ENCODE peak calls at places on chromosomes 16 and 17, in seven cellular contexts. P is fibroblast of lung; J is upper lobe of right lung; Z is heart right ventricle; U is cardiac muscle cell; M is stomach; F is effector memory CD4-positive, alpha-beta T cell. O is an unnamed sample.

GRCh38 chr16:74778646-74779045 is 4.0 kb upstream of the FA2H start:
- DNase-seq in U (no peak), Z (no peak), J (no peak), M (peak; percentile 57), P (no peak), F (no peak), O (no peak)

GRCh38 chr17:62178579-62178978 is 113.5 kb upstream of the MED13 start:
- DNase-seq in P (peak; percentile 22), F (no peak), Z (no peak), M (no peak), U (no peak), J (no peak), O (no peak)

GRCh38 chr17:73489991-73490390 is 154.3 kb downstream of the SDK2 start:
- DNase-seq in F (no peak), U (no peak), Z (no peak), M (no peak), J (no peak), P (no peak), O (no peak)

GRCh38 chr16:6846452-6846851 is 486.2 kb upstream of the RBFOX1 start:
- DNase-seq in U (no peak), P (no peak), F (no peak), J (no peak), M (no peak), Z (no peak), O (no peak)

GRCh38 chr16:57565461-57565860 is 23.0 kb downstream of the ADGRG5 start:
- DNase-seq in M (no peak), Z (no peak), J (no peak), P (no peak), U (no peak), F (no peak), O (no peak)

GRCh38 chr16:54957403-54957802 is 26.7 kb downstream of the IRX5 start:
- DNase-seq in J (no peak), M (peak; percentile 57), U (peak; percentile 24), F (no peak), P (no peak), Z (no peak), O (no peak)

GRCh38 chr16:16960785-16961184 is 510.0 kb downstream of the XYLT1 start:
- DNase-seq in M (no peak), P (no peak), F (no peak), J (no peak), U (no peak), Z (no peak), O (no peak)

GRCh38 chr16:85530370-85530739 is 82.8 kb upstream of the GSE1 start:
- DNase-seq in P (no peak), F (no peak), U (no peak), Z (no peak), M (no peak), J (no peak), O (no peak)

GRCh38 chr17:4625181-4625601 is 16.3 kb downstream of the ALOX15 start:
- DNase-seq in P (peak; percentile 58), J (peak; percentile 6), U (no peak), F (no peak), Z (no peak), M (no peak), O (no peak)

GRCh38 chr16:55569025-55569424 is 2.5 kb downstream of the CAPNS2 start:
- DNase-seq in U (no peak), F (no peak), M (no peak), Z (no peak), P (peak; percentile 36), J (no peak), O (no peak)

GRCh38 chr16:68090526-68090925 is 5.4 kb downstream of the NFATC3 start:
- DNase-seq in U (no peak), P (no peak), J (no peak), F (no peak), M (no peak), Z (no peak), O (no peak)

GRCh38 chr17:77693301-77693700 is 265.2 kb upstream of the TNRC6C start:
- DNase-seq in Z (no peak), M (no peak), U (no peak), F (no peak), P (no peak), J (peak; percentile 40), O (no peak)

GRCh38 chr16:12535535-12536411 is 267.9 kb downstream of the CPPED1 start:
- DNase-seq in P (no peak), M (no peak), F (no peak), U (peak; percentile 74), Z (no peak), J (no peak), O (no peak)

GRCh38 chr17:80264048-80264792 is 3.6 kb downstream of the RNF213 start:
- DNase-seq in Z (no peak), J (peak; percentile 78), M (peak; percentile 37), P (no peak), U (no peak), F (peak; percentile 37), O (no peak)

GRCh38 chr16:12868788-12869187 is 32.6 kb upstream of the SHISA9 start:
- DNase-seq in U (no peak), J (no peak), F (no peak), Z (no peak), M (no peak), P (no peak), O (no peak)

GRCh38 chr17:5241861-5242671 is 7.4 kb upstream of the SCIMP start:
- DNase-seq in P (no peak), M (peak; percentile 29), U (no peak), F (no peak), Z (no peak), J (no peak), O (no peak)

GRCh38 chr17:29167393-29168078 is 12.7 kb downstream of the MYO18A start:
- DNase-seq in U (no peak), F (no peak), M (no peak), J (no peak), P (no peak), Z (no peak), O (no peak)

GRCh38 chr17:50911450-50911849 is 45.3 kb upstream of the TOB1 start:
- DNase-seq in U (no peak), P (no peak), J (no peak), Z (no peak), F (no peak), M (no peak), O (no peak)

GRCh38 chr17:50908860-50909764 is 43.0 kb upstream of the TOB1 start:
- DNase-seq in M (peak; percentile 95), P (no peak), J (peak; percentile 86), U (peak; percentile 40), Z (peak; percentile 62), F (peak; percentile 45), O (no peak)

GRCh38 chr17:50908140-50908859 is 42.1 kb upstream of the TOB1 start:
- DNase-seq in J (no peak), M (no peak), P (no peak), F (no peak), Z (no peak), U (no peak), O (no peak)

GRCh38 chr17:50911890-50912289 is 45.7 kb upstream of the TOB1 start:
- DNase-seq in F (no peak), U (no peak), Z (no peak), P (no peak), J (no peak), M (no peak), O (no peak)

GRCh38 chr17:50909765-50910661 is 43.9 kb upstream of the TOB1 start:
- DNase-seq in J (no peak), M (no peak), F (peak; percentile 58), P (no peak), U (no peak), Z (no peak), O (no peak)
- H3K27ac ChIP-seq in J (peak overlapping the region; percentile 37), M (peak overlapping the region; percentile 97), F (peak overlapping the region; percentile 80), P (no peak overlapping the region), U (peak overlapping the region; percentile 69), Z (peak overlapping the region; percentile 86), O (no peak overlapping the region)

DNA sequence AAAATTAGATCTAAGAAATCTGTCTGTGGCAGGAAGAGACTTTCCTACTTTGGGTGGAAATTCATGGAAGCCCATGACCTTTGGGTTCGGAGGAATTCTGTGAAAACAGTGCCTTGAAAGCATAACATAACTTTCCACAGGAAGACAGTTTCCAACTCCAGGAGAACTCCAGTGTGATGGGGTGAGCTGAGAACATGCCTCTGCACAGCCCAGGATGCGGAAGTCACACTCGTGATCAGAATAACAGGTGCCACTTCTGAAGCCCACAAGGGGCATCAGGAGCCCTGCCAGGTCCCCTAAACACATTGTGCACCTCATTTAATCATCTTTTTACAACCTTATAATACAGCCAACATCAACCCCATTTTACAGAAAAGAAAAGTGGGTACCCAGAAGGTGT is 9.7 kb downstream of the TVP23A start:
- DNase-seq in P (no peak), U (no peak), Z (no peak), M (no peak), J (no peak), F (no peak), O (no peak)
- H3K4me1 ChIP-seq in P (no peaks in the 10 kb centered on the region), U (no peaks in the 10 kb centered on the region), Z (no peaks in the 10 kb centered on the region), M (no peaks in the 10 kb centered on the region), J (no peaks in the 10 kb centered on the region), F (no peaks in the 10 kb centered on the region), O (no peaks in the 10 kb centered on the region)

GRCh38 chr17:57943140-57943539 is 12.1 kb downstream of the CUEDC1 start:
- DNase-seq in F (no peak), P (no peak), M (no peak), J (no peak), U (no peak), Z (no peak), O (no peak)
- H3K27ac ChIP-seq in F (no peak overlapping the region), P (peak overlapping the region; percentile 43), M (peak overlapping the region; percentile 99), J (peak overlapping the region; percentile 36), U (no peak overlapping the region), Z (peak overlapping the region; percentile 66), O (peak overlapping the region; percentile 53)

GRCh38 chr17:8120520-8121443 is 2.5 kb upstream of the ALOXE3 start:
- DNase-seq in P (peak; percentile 81), F (peak; percentile 45), M (peak; percentile 66), U (peak; percentile 76), Z (peak; percentile 56), J (peak; percentile 85), O (peak; percentile 58)

GRCh38 chr17:8117980-8118768 is at the start of gene ALOXE3:
- DNase-seq in J (no peak), P (peak; percentile 36), F (no peak), U (no peak), Z (peak; percentile 28), M (peak; percentile 58), O (peak; percentile 71)

GRCh38 chr17:8117367-8117979 is 841 bp downstream of the ALOXE3 start:
- DNase-seq in U (no peak), Z (peak; percentile 14), P (no peak), F (no peak), M (no peak), J (no peak), O (peak; percentile 31)

GRCh38 chr17:8119575-8120519 is 1.5 kb upstream of the ALOXE3 start:
- DNase-seq in J (peak; percentile 86), Z (peak; percentile 80), F (peak; percentile 67), M (peak; percentile 79), U (peak; percentile 88), P (peak; percentile 97), O (peak; percentile 82)

DNA sequence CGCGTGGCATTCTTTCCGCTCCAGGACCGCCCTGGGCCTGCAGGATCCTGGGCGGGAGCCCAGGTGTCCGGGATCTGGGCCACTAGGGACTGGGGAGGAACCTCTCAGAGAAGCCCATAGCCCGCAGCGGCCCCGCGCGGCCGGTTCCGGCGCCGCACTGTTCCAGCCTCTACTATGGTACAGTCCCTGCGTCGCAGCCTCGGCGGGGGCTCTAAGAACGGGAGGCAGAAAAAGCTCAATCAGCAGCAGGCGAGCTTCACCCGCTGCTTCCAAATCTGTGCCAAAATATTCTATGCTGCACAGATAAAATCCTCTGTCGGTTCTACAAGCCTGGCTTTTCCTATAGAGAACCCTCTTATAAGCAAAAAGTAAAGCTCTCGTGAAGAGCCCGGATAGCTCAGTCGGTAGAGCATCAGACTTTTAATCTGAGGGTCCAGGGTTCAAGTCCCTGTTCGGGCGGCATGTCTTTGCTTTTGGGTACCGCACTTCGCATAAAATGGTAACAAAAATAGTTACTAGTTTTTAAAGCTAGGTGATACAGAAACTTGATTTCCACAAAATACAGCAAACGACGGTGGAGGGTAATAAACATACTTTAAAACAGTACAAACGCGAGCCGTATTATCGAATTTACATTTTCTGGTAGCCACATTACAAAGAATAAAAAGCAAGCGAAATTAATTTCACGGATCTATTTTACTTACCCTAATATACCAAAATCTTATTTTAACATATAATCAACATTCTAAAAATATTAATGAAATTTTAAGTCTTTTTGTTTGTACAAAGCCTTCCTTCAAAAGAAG is 658 bp upstream of the ALOXE3 start:
- DNase-seq in P (peak; percentile 86), F (peak; percentile 82), U (peak; percentile 90), Z (peak; percentile 89), J (peak; percentile 94), M (peak; percentile 93), O (peak; percentile 90)
- H3K4me1 ChIP-seq in P (peaks cover 5% of the 10 kb centered on the region), F (peaks cover 45% of the 10 kb centered on the region), U (no peaks in the 10 kb centered on the region), Z (peaks cover 56% of the 10 kb centered on the region), J (peaks cover 54% of the 10 kb centered on the region), M (peaks cover 70% of the 10 kb centered on the region), O (peaks cover 31% of the 10 kb centered on the region)